ENCODE peak calls at places on chromosomes 2 and 18, in five cellular contexts. C is breast epithelium; X is suprapubic skin; L is NCI-H748 treated with DMSO at 0.1 percent for 48 hours; A is stimulated activated CD4-positive, alpha-beta T cell treated with anti-CD3 and anti-CD28 coated beads, Interleukin-1b, Interleukin-23, amount 100 ng/mL, for 24 hours. E is an unnamed sample.

GRCh38 chr18:13849791-13850190 is 25.8 kb downstream of the MC5R start:
- DNase-seq in L (no peak), X (no peak), C (no peak), A (no peak), E (no peak)

GRCh38 chr18:8522756-8523155 is 86.5 kb upstream of the RAB12 start:
- DNase-seq in L (no peak), C (no peak), X (no peak), A (no peak), E (no peak)

GRCh38 chr18:74513883-74514205 is 17.7 kb downstream of the CNDP2 start:
- DNase-seq in X (no peak), A (no peak), L (no peak), C (no peak), E (no peak)

GRCh38 chr2:239509388-239510143 is 108.7 kb upstream of the HDAC4 start:
- DNase-seq in X (no peak), A (no peak), C (no peak), L (no peak), E (no peak)

GRCh38 chr2:119201815-119202214 is 21.8 kb upstream of the STEAP3 start:
- DNase-seq in X (no peak), A (no peak), C (peak; percentile 57), L (no peak), E (no peak)

GRCh38 chr2:173741715-173742114 is 223.5 kb downstream of the SP3 start:
- DNase-seq in C (no peak), X (no peak), A (no peak), L (no peak), E (no peak)

GRCh38 chr2:152171733-152172132 is 3.8 kb downstream of the STAM2 start:
- DNase-seq in L (no peak), X (no peak), C (no peak), A (no peak), E (no peak)

GRCh38 chr2:96527990-96528679 is 8.4 kb upstream of the ARID5A start:
- DNase-seq in A (no peak), X (no peak), C (no peak), L (no peak), E (peak; percentile 89)

GRCh38 chr2:147099845-147100244 is 745.0 kb upstream of the ACVR2A start:
- DNase-seq in A (no peak), C (no peak), L (no peak), X (no peak), E (no peak)

GRCh38 chr2:168210898-168211570 is 36.4 kb downstream of the STK39 start:
- DNase-seq in A (no peak), C (no peak), X (no peak), L (no peak), E (no peak)

GRCh38 chr2:224937887-224938286 is 104.4 kb downstream of the DOCK10 start:
- DNase-seq in L (no peak), A (no peak), X (no peak), C (no peak), E (no peak)

GRCh38 chr2:241564596-241565411 is 6.3 kb downstream of the BOK start:
- DNase-seq in A (no peak), X (peak; percentile 63), L (no peak), C (no peak), E (no peak)

GRCh38 chr2:230106771-230107170 is 38.0 kb upstream of the SLC16A14 start:
- DNase-seq in C (no peak), A (no peak), L (no peak), X (no peak), E (no peak)

GRCh38 chr18:63298393-63299015 is 21.1 kb downstream of the BCL2 start:
- DNase-seq in A (no peak), X (no peak), L (no peak), C (no peak), E (no peak)

GRCh38 chr2:150042844-150043503 is 444.5 kb downstream of the RND3 start:
- DNase-seq in C (no peak), A (no peak), X (no peak), L (no peak), E (no peak)

GRCh38 chr2:207054521-207054920 is 111.2 kb downstream of the KLF7 start:
- DNase-seq in A (no peak), X (no peak), L (no peak), C (no peak), E (no peak)

GRCh38 chr2:241378816-241379215 is 22.7 kb downstream of the FARP2 start:
- DNase-seq in X (no peak), A (no peak), L (no peak), C (no peak), E (no peak)

GRCh38 chr2:22867921-22868320 is 517.1 kb upstream of the KLHL29 start:
- DNase-seq in C (no peak), X (no peak), A (no peak), L (no peak), E (no peak)

GRCh38 chr18:74501386-74501785 is 5.2 kb downstream of the CNDP2 start:
- DNase-seq in X (no peak), L (no peak), C (peak; percentile 62), A (no peak), E (no peak)

GRCh38 chr2:207676827-207677354 is 34.5 kb upstream of the CCNYL1 start:
- DNase-seq in X (no peak), C (no peak), A (no peak), L (no peak), E (no peak)

GRCh38 chr2:39954346-39954745 is 175.3 kb upstream of the THUMPD2 start:
- DNase-seq in C (no peak), L (no peak), A (no peak), X (no peak), E (no peak)

GRCh38 chr2:73946215-73946614 is 19.5 kb downstream of the DGUOK start:
- DNase-seq in A (no peak), L (no peak), C (no peak), X (no peak), E (no peak)

GRCh38 chr2:39266139-39266805 is 22.5 kb upstream of the CDKL4 start:
- DNase-seq in L (no peak), X (no peak), A (no peak), C (no peak), E (peak; percentile 3)

GRCh38 chr2:217108086-217108485 is 248.2 kb upstream of the TNP1 start:
- DNase-seq in X (no peak), C (no peak), L (no peak), A (no peak), E (peak; percentile 7)